ENCODE peak calls at places on chromosomes 12 and 14, in nine cellular contexts. H is neural progenitor cell, Q is GM23248, K is hepatocyte, P is SK-N-SH, C is GM23338, J is PC-3, B is HCT116, I is MM.1S. O is an unnamed sample.

GRCh38 chr12:52066346-52067080 is 3.3 kb upstream of the ATG101 start:
- DNase-seq in H (no peak), Q (peak), K (no peak), P (no peak), C (peak), J (no peak), B (no peak), I (no peak), O (no peak)

GRCh38 chr14:102086972-102087761 is at the start of gene HSP90AA1:
- DNase-seq in H (peak), Q (peak), K (peak), P (peak), C (peak), J (peak), B (peak), I (peak), O (peak)

GRCh38 chr12:113163030-113163360 is 13.5 kb downstream of the CFAP73 start:
- DNase-seq in H (no peak), Q (no peak), K (no peak), P (no peak), C (no peak), J (no peak), B (no peak), I (no peak), O (no peak)

GRCh38 chr12:21600196-21600595 is 4.5 kb downstream of the GYS2 start:
- DNase-seq in H (no peak), Q (no peak), K (no peak), P (no peak), C (no peak), J (no peak), B (no peak), I (no peak), O (no peak)

GRCh38 chr12:46667547-46667946 is 158.2 kb downstream of the SLC38A4 start:
- DNase-seq in H (no peak), Q (peak), K (no peak), P (no peak), C (no peak), J (peak), B (no peak), I (no peak), O (no peak)

GRCh38 chr12:108803428-108804105 is 53.8 kb downstream of the SSH1 start:
- DNase-seq in H (peak), Q (peak), K (peak), P (peak), C (peak), J (peak), B (peak), I (peak), O (peak)

GRCh38 chr12:50514526-50515276 is 9.9 kb downstream of the DIP2B start:
- DNase-seq in H (no peak), Q (no peak), K (no peak), P (no peak), C (no peak), J (no peak), B (no peak), I (peak), O (peak)

GRCh38 chr12:57450057-57450456 is 5.0 kb upstream of the INHBE start:
- DNase-seq in H (no peak), Q (no peak), K (no peak), P (no peak), C (no peak), J (no peak), B (no peak), I (no peak), O (no peak)

GRCh38 chr12:111330800-111331752 is 37.8 kb downstream of the PHETA1 start:
- DNase-seq in H (peak), Q (peak), K (peak), P (no peak), C (peak), J (peak), B (peak), I (peak), O (peak)

GRCh38 chr14:31745741-31746140 is 184.5 kb downstream of the NUBPL start:
- DNase-seq in H (no peak), Q (no peak), K (no peak), P (no peak), C (peak), J (no peak), B (no peak), I (no peak), O (peak)

GRCh38 chr14:68210729-68211299 is 391.2 kb downstream of the RAD51B start:
- DNase-seq in H (no peak), Q (peak), K (peak), P (no peak), C (no peak), J (peak), B (no peak), I (peak), O (peak)

GRCh38 chr12:1117970-1118563 is 127.0 kb downstream of the ERC1 start:
- DNase-seq in H (peak), Q (peak), K (peak), P (peak), C (peak), J (peak), B (peak), I (peak), O (peak)

GRCh38 chr14:68944162-68944561 is 34.9 kb downstream of the ACTN1 start:
- DNase-seq in H (no peak), Q (no peak), K (no peak), P (no peak), C (no peak), J (no peak), B (no peak), I (no peak), O (no peak)

GRCh38 chr14:100894416-100894815 is 9.1 kb downstream of the RTL1 start:
- DNase-seq in H (no peak), Q (no peak), K (no peak), P (no peak), C (no peak), J (no peak), B (no peak), I (no peak), O (no peak)

GRCh38 chr12:31259136-31259881 is 66.6 kb downstream of the SINHCAF start:
- DNase-seq in H (no peak), Q (no peak), K (no peak), P (no peak), C (no peak), J (no peak), B (no peak), I (no peak), O (no peak)

GRCh38 chr12:46888568-46888967 is 62.8 kb upstream of the SLC38A4 start:
- DNase-seq in H (no peak), Q (no peak), K (no peak), P (no peak), C (no peak), J (no peak), B (no peak), I (peak), O (no peak)

GRCh38 chr14:52792097-52792415 is 649 bp upstream of the GNPNAT1 start:
- DNase-seq in H (peak), Q (no peak), K (no peak), P (no peak), C (no peak), J (no peak), B (no peak), I (no peak), O (no peak)

GRCh38 chr12:22100952-22101748 is 55.1 kb downstream of the CMAS start:
- DNase-seq in H (peak), Q (peak), K (peak), P (no peak), C (peak), J (peak), B (peak), I (peak), O (peak)

GRCh38 chr12:81257952-81258551 is 180.2 kb downstream of the ACSS3 start:
- DNase-seq in H (peak), Q (peak), K (peak), P (peak), C (peak), J (peak), B (peak), I (peak), O (peak)

GRCh38 chr12:53071591-53072551 is 7.3 kb downstream of the SPRYD3 start:
- DNase-seq in H (peak), Q (peak), K (peak), P (peak), C (no peak), J (no peak), B (no peak), I (no peak), O (no peak)

GRCh38 chr14:37196604-37197420 is 925 bp upstream of the MIPOL1 start:
- DNase-seq in H (no peak), Q (peak), K (no peak), P (no peak), C (no peak), J (peak), B (no peak), I (no peak), O (no peak)

GRCh38 chr14:30990766-30991165 is 34.7 kb upstream of the AP4S1 start:
- DNase-seq in H (no peak), Q (peak), K (no peak), P (no peak), C (no peak), J (no peak), B (no peak), I (no peak), O (no peak)

GRCh38 chr14:71675126-71675901 is 256.9 kb upstream of the RGS6 start:
- DNase-seq in H (peak), Q (no peak), K (no peak), P (no peak), C (peak), J (no peak), B (no peak), I (no peak), O (no peak)

GRCh38 chr12:10197879-10198278 is 14.8 kb upstream of the GABARAPL1 start:
- DNase-seq in H (no peak), Q (no peak), K (no peak), P (no peak), C (no peak), J (no peak), B (no peak), I (no peak), O (no peak)

GRCh38 chr12:132111641-132112304 is 32.3 kb downstream of the DDX51 start:
- DNase-seq in H (no peak), Q (no peak), K (no peak), P (no peak), C (no peak), J (no peak), B (no peak), I (no peak), O (no peak)

GRCh38 chr12:77189463-77189862 is 124.1 kb upstream of the E2F7 start:
- DNase-seq in H (no peak), Q (peak), K (peak), P (no peak), C (no peak), J (no peak), B (no peak), I (no peak), O (no peak)

GRCh38 chr14:62077676-62078261 is 315.5 kb downstream of the SNAPC1 start:
- DNase-seq in H (no peak), Q (no peak), K (no peak), P (no peak), C (no peak), J (no peak), B (no peak), I (no peak), O (peak)

GRCh38 chr14:89956294-89957009 is 725 bp downstream of the TDP1 start:
- DNase-seq in H (peak), Q (peak), K (peak), P (no peak), C (peak), J (peak), B (peak), I (peak), O (peak)

GRCh38 chr14:69670093-69670492 is 58.7 kb downstream of the SUSD6 start:
- DNase-seq in H (no peak), Q (no peak), K (no peak), P (no peak), C (no peak), J (no peak), B (no peak), I (no peak), O (no peak)

GRCh38 chr12:27453462-27453861 is 6.9 kb downstream of the SMCO2 start:
- DNase-seq in H (no peak), Q (no peak), K (no peak), P (no peak), C (no peak), J (no peak), B (no peak), I (no peak), O (no peak)
- TF ChIP-seq EZH2phosphoT487 in H (no peak), Q (no peak), K (no peak), P (no peak), C (no peak), J (no peak), B (no peak), I (no peak), O (no peak)

GRCh38 chr12:65640489-65640901 is 183.8 kb upstream of the HMGA2 start:
- DNase-seq in H (no peak), Q (peak), K (no peak), P (no peak), C (no peak), J (no peak), B (no peak), I (no peak), O (no peak)
- TF ChIP-seq EZH2phosphoT487 in H (no peak), Q (no peak), K (no peak), P (no peak), C (no peak), J (no peak), B (no peak), I (no peak), O (no peak)

DNA sequence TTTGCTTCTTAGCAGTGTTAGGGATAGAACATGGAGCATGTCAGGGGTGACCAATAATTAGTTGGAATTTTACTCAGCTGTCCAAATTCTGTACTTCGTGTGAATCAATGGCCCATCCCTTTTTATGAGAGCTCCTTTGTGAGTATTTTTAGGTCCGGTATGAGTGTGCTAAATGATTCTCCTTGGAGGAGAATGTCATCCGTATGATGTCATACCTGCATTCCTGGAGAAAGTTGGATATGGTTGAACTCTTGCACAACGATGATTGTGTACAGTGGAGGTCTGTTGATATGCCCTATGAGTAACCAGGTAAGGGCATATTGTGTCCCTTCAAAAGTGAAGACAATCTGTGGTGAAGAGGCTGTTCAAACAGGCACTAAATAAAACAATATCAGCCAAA is 400.8 kb downstream of the GXYLT1 start:
- DNase-seq in H (no peak), Q (peak), K (peak), P (no peak), C (no peak), J (peak), B (no peak), I (no peak), O (no peak)
- TF ChIP-seq EZH2phosphoT487 in H (no peak), Q (no peak), K (no peak), P (no peak), C (no peak), J (no peak), B (no peak), I (no peak), O (no peak)

GRCh38 chr14:97267509-97267908 is 470.3 kb downstream of the VRK1 start:
- DNase-seq in H (no peak), Q (peak), K (no peak), P (no peak), C (no peak), J (peak), B (peak), I (no peak), O (no peak)
- TF ChIP-seq EZH2phosphoT487 in H (no peak), Q (no peak), K (no peak), P (no peak), C (no peak), J (no peak), B (no peak), I (no peak), O (no peak)

GRCh38 chr12:87518508-87518907 is 510.7 kb downstream of the C12orf50 start:
- DNase-seq in H (no peak), Q (no peak), K (no peak), P (no peak), C (no peak), J (no peak), B (no peak), I (no peak), O (no peak)
- TF ChIP-seq EZH2phosphoT487 in H (no peak), Q (no peak), K (no peak), P (no peak), C (no peak), J (no peak), B (no peak), I (no peak), O (no peak)

GRCh38 chr14:105066285-105067071 is 1.2 kb upstream of the GPR132 start:
- DNase-seq in H (no peak), Q (no peak), K (peak), P (no peak), C (no peak), J (no peak), B (no peak), I (no peak), O (no peak)

GRCh38 chr14:105067140-105067968 is 2.1 kb upstream of the GPR132 start:
- DNase-seq in H (no peak), Q (peak), K (no peak), P (no peak), C (no peak), J (peak), B (no peak), I (peak), O (no peak)

GRCh38 chr14:105064721-105065143 is 498 bp downstream of the GPR132 start:
- DNase-seq in H (peak), Q (peak), K (peak), P (peak), C (no peak), J (peak), B (no peak), I (peak), O (no peak)

GRCh38 chr14:105064001-105064400 is 1.2 kb downstream of the GPR132 start:
- DNase-seq in H (no peak), Q (no peak), K (no peak), P (no peak), C (no peak), J (no peak), B (no peak), I (no peak), O (no peak)

GRCh38 chr14:105065280-105066228 is at the start of gene GPR132:
- DNase-seq in H (no peak), Q (no peak), K (peak), P (no peak), C (no peak), J (peak), B (no peak), I (peak), O (peak)
- TF ChIP-seq EZH2phosphoT487 in H (no peak), Q (no peak), K (no peak), P (no peak), C (no peak), J (no peak), B (no peak), I (no peak), O (no peak)

GRCh38 chr12:39897315-39897714 is 208.6 kb downstream of the SLC2A13 start:
- DNase-seq in H (no peak), Q (no peak), K (no peak), P (no peak), C (no peak), J (no peak), B (no peak), I (no peak), O (no peak)

GRCh38 chr12:39887824-39888223 is 218.1 kb downstream of the SLC2A13 start:
- DNase-seq in H (no peak), Q (no peak), K (no peak), P (no peak), C (no peak), J (no peak), B (no peak), I (no peak), O (no peak)

GRCh38 chr12:39892146-39892545 is 213.7 kb downstream of the SLC2A13 start:
- DNase-seq in H (no peak), Q (no peak), K (no peak), P (no peak), C (no peak), J (no peak), B (no peak), I (no peak), O (no peak)
- TF ChIP-seq EZH2phosphoT487 in H (no peak), Q (no peak), K (no peak), P (no peak), C (no peak), J (no peak), B (no peak), I (no peak), O (no peak)

DNA sequence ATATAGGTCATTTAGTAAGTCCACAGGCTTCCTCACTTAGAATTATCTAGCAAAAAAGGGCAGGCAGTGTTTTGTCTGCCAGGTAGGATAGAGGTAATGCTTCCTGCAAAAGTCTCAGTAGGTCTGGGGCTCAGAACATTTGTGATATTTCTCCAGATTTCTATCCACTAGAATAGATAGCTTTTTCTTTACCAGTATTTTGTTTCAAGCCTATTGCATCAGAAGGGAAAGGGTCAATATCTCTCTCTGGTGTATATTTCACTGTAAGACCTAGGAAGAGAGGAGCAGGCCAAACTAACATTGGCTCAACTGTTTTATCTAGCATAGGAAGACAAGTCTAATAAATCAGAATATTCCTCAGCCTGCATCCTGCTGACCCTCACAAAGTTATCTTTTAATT is 106.8 kb upstream of the DAAM1 start:
- DNase-seq in H (no peak), Q (no peak), K (no peak), P (no peak), C (no peak), J (no peak), B (no peak), I (no peak), O (no peak)
- TF ChIP-seq EZH2phosphoT487 in H (no peak), Q (no peak), K (no peak), P (no peak), C (no peak), J (no peak), B (no peak), I (no peak), O (no peak)

GRCh38 chr12:93804392-93805179 is 127.4 kb downstream of the CRADD start:
- DNase-seq in H (no peak), Q (peak), K (no peak), P (no peak), C (no peak), J (no peak), B (no peak), I (no peak), O (no peak)
- TF ChIP-seq EZH2phosphoT487 in H (no peak), Q (peak), K (no peak), P (no peak), C (no peak), J (no peak), B (no peak), I (no peak), O (no peak)

GRCh38 chr12:27524489-27524835 is 456 bp downstream of the PPFIBP1 start:
- DNase-seq in H (no peak), Q (no peak), K (no peak), P (no peak), C (no peak), J (no peak), B (no peak), I (no peak), O (no peak)
- TF ChIP-seq EZH2phosphoT487 in H (no peak), Q (no peak), K (no peak), P (no peak), C (no peak), J (no peak), B (no peak), I (no peak), O (no peak)

O was measured in OCI-LY7.